ENCODE peak calls at places on chromosomes 4 and X, in five cellular contexts. N, L, T, C and P are unnamed samples.
A peak's percentile ranks its signal among the peaks of the same experiment; 100 is the strongest.

GRCh38 chrX:155612312-155613224 is at the start of gene TMLHE:
- DNase-seq in N (peak; percentile 34), L (peak; percentile 76), T (peak; percentile 47), C (peak; percentile 44), P (no peak)

GRCh38 chr4:145909773-145910172 is 28.9 kb downstream of the ZNF827 start:
- DNase-seq in N (no peak), L (no peak), T (no peak), C (no peak), P (no peak)

GRCh38 chr4:130288576-130288975 is 1192.6 kb downstream of the C4orf33 start:
- DNase-seq in N (no peak), L (no peak), T (no peak), C (no peak), P (no peak)

GRCh38 chrX:68832101-68832416 is 3.2 kb downstream of the EFNB1 start:
- DNase-seq in N (no peak), L (peak; percentile 82), T (peak; percentile 68), C (peak; percentile 58), P (no peak)

GRCh38 chrX:53263597-53264094 is 17.7 kb downstream of the IQSEC2 start:
- DNase-seq in N (peak; percentile 63), L (no peak), T (no peak), C (peak; percentile 73), P (peak; percentile 37)

GRCh38 chr4:147088141-147088540 is 142.5 kb upstream of the TTC29 start:
- DNase-seq in N (no peak), L (no peak), T (no peak), C (no peak), P (no peak)

GRCh38 chr4:17447675-17448298 is 64.1 kb downstream of the QDPR start:
- DNase-seq in N (peak; percentile 66), L (no peak), T (peak; percentile 41), C (peak; percentile 51), P (no peak)

GRCh38 chrX:154714925-154715324 is 36.0 kb downstream of the GAB3 start:
- DNase-seq in N (no peak), L (no peak), T (no peak), C (no peak), P (no peak)

DNA sequence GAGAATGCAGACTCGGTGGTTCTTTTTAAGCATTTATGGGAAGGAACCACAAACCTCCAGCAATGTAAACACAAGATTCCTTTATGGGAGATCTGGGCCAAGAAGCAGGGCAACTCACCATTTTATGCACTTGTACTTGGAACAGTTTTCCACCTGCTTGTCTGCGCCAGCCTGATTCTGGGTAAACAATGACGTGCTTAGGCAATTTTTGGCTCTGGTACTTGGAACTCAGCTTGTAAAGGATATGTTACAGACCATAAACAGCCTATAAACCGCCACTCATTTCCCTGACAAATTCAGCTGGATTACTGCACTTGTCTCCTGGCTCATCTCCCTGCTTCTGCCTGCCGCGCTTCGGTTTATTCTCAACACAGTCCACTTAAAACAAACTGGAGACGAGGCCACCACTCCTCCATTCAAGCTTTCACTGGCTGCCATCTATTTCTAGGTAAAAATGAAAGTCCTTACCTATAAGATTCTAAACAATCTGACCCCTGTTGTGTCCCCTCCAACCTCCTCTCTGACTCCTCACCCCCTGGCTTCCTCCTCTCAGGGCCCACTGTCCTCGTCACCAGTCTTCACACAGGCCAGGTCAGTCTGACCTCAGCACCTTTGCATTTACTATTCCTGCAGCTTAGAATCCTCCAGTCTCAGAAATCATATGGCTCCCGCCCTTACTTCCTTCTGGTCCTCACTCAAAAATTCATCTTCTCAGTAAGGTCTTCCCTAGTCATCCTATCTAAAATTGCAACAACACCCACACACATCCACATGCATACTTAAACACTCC is 205.9 kb upstream of the GALNT7 start:
- DNase-seq in N (no peak), L (peak; percentile 90), T (peak; percentile 48), C (peak; percentile 22), P (peak; percentile 55)
- H3K27ac ChIP-seq in N (no peak overlapping the region), L (peak overlapping the region; percentile 83), T (peak overlapping the region; percentile 79), C (no peak overlapping the region), P (no peak overlapping the region)

GRCh38 chrX:39773150-39773549 is 324.6 kb downstream of the BCOR start:
- DNase-seq in N (no peak), L (no peak), T (no peak), C (no peak), P (no peak)
- H3K27ac ChIP-seq in N (no peak overlapping the region), L (no peak overlapping the region), T (no peak overlapping the region), C (no peak overlapping the region), P (no peak overlapping the region)

GRCh38 chr4:38009421-38009820 is 49.2 kb downstream of the PTTG2 start:
- DNase-seq in N (no peak), L (no peak), T (no peak), C (no peak), P (no peak)

GRCh38 chr4:38005637-38006036 is 45.4 kb downstream of the PTTG2 start:
- DNase-seq in N (no peak), L (no peak), T (no peak), C (no peak), P (no peak)

GRCh38 chr4:38007645-38008044 is 47.4 kb downstream of the PTTG2 start:
- DNase-seq in N (no peak), L (no peak), T (no peak), C (no peak), P (no peak)

GRCh38 chr4:38009949-38010348 is 49.8 kb downstream of the PTTG2 start:
- DNase-seq in N (no peak), L (no peak), T (no peak), C (no peak), P (no peak)

GRCh38 chr4:38008493-38009120 is 48.4 kb downstream of the PTTG2 start:
- DNase-seq in N (no peak), L (no peak), T (no peak), C (no peak), P (no peak)
- H3K27ac ChIP-seq in N (no peak overlapping the region), L (no peak overlapping the region), T (no peak overlapping the region), C (no peak overlapping the region), P (no peak overlapping the region)

DNA sequence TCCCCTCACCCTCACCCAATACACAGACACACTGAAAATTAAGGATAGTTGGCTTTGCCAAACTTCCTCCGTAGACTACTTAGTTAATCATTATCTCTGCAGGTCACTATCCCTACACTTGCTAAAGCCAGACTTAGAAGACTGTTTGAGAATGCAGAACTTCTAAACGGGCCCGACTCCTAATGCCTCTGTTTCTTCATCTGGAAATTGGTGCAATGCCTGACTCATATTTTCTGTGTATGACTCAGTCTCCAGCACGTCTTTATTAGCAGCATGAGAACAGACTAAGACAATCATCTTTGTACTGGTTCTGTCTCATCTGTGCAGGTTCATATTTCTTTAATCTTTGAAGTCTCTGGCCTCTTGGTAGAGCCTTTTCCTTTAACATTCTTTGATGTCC is 411.9 kb upstream of the ACTRT1 start:
- DNase-seq in N (peak; percentile 50), L (no peak), T (no peak), C (peak; percentile 41), P (peak; percentile 18)
- H3K27ac ChIP-seq in N (no peak overlapping the region), L (no peak overlapping the region), T (no peak overlapping the region), C (peak overlapping the region; percentile 1), P (peak overlapping the region; percentile 26)

GRCh38 chr4:10121568-10122097 is 5.0 kb upstream of the WDR1 start:
- DNase-seq in N (no peak), L (no peak), T (no peak), C (no peak), P (no peak)

GRCh38 chr4:10119263-10119662 is 2.7 kb upstream of the WDR1 start:
- DNase-seq in N (no peak), L (no peak), T (no peak), C (no peak), P (no peak)

GRCh38 chr4:10120943-10121567 is 4.5 kb upstream of the WDR1 start:
- DNase-seq in N (no peak), L (no peak), T (no peak), C (no peak), P (no peak)

GRCh38 chr4:10118355-10119004 is 1.9 kb upstream of the WDR1 start:
- DNase-seq in N (no peak), L (no peak), T (no peak), C (no peak), P (no peak)

GRCh38 chr4:10119773-10120172 is 3.2 kb upstream of the WDR1 start:
- DNase-seq in N (no peak), L (no peak), T (no peak), C (no peak), P (no peak)
- H3K27ac ChIP-seq in N (no peak overlapping the region), L (peak overlapping the region; percentile 97), T (peak overlapping the region; percentile 18), C (no peak overlapping the region), P (no peak overlapping the region)